ENCODE peak calls at places on chromosome 10, in eight cellular contexts. U is stimulated activated CD8-positive, alpha-beta memory T cell treated with anti-CD3 and anti-CD28 coated beads, Interleukin-7, amount 100 ng/mL, for 1 hour; T is activated B cell treated with CpG ODN at 0.5 μM for 24 hours; Q is fibroblast of the conjunctiva; B is AG09319; O is mesendoderm; J is activated naive CD8-positive, alpha-beta T cell treated with anti-CD3 and anti-CD28 coated beads, Interleukin-2, amount 10 ng/mL, durations not matched to agents 7 days and 5 days; V is pulmonary artery endothelial cell. X is an unnamed sample.

GRCh38 chr10:88594482-88594881 is 7.9 kb downstream of the LIPJ start:
- DNase-seq in V (no peak), Q (no peak), O (no peak), U (no peak), T (no peak), J (no peak), B (no peak), X (no peak)

GRCh38 chr10:31242902-31243301 is 76.1 kb upstream of the ZEB1 start:
- DNase-seq in J (no peak), B (peak; percentile 89), V (peak; percentile 59), T (no peak), U (no peak), O (peak; percentile 90), Q (peak; percentile 87), X (peak; percentile 24)

GRCh38 chr10:51073461-51074237 is 638 bp upstream of the PRKG1 start:
- DNase-seq in B (no peak), Q (no peak), U (no peak), O (peak; percentile 67), T (no peak), V (no peak), J (no peak), X (no peak)

GRCh38 chr10:119849944-119850343 is 22.7 kb downstream of the MCMBP start:
- DNase-seq in V (no peak), U (no peak), J (no peak), B (no peak), T (no peak), Q (no peak), O (no peak), X (no peak)

GRCh38 chr10:76017026-76017732 is 585.8 kb downstream of the LRMDA start:
- DNase-seq in O (peak; percentile 52), V (no peak), U (no peak), B (no peak), J (no peak), Q (no peak), T (no peak), X (no peak)

GRCh38 chr10:30980951-30981616 is 50.6 kb downstream of the ZNF438 start:
- DNase-seq in O (no peak), B (no peak), T (no peak), V (peak; percentile 82), U (no peak), Q (no peak), J (no peak), X (peak; percentile 61)

GRCh38 chr10:46220872-46221538 is 65.8 kb upstream of the ANTXRL start:
- DNase-seq in O (peak; percentile 44), B (no peak), T (no peak), Q (no peak), J (no peak), V (no peak), U (no peak), X (no peak)

GRCh38 chr10:69554611-69555010 is 18.6 kb downstream of the NEUROG3 start:
- DNase-seq in J (no peak), Q (no peak), U (no peak), T (no peak), B (no peak), V (no peak), O (no peak), X (no peak)

GRCh38 chr10:101441539-101442455 is 87.8 kb downstream of the BTRC start:
- DNase-seq in V (peak; percentile 32), Q (peak; percentile 68), U (no peak), O (peak; percentile 91), T (no peak), B (peak; percentile 29), J (no peak), X (peak; percentile 51)

GRCh38 chr10:134205-134742 is 981 bp upstream of the ZMYND11 start:
- DNase-seq in J (peak; percentile 68), V (no peak), T (no peak), Q (no peak), U (no peak), O (peak; percentile 60), B (no peak), X (no peak)

GRCh38 chr10:80630324-80630723 is 92.6 kb downstream of the SH2D4B start:
- DNase-seq in O (no peak), Q (no peak), J (no peak), B (no peak), T (no peak), U (no peak), V (no peak), X (no peak)

GRCh38 chr10:1661861-1662260 is 75.5 kb downstream of the ADARB2 start:
- DNase-seq in V (no peak), T (peak; percentile 59), J (no peak), U (no peak), O (no peak), B (no peak), Q (no peak), X (no peak)

GRCh38 chr10:26815500-26815899 is 45.3 kb downstream of the ABI1 start:
- DNase-seq in T (no peak), B (no peak), Q (no peak), U (no peak), V (no peak), O (no peak), J (no peak), X (no peak)

GRCh38 chr10:29977161-29977560 is 82.2 kb downstream of the JCAD start:
- DNase-seq in B (no peak), U (no peak), V (no peak), O (no peak), Q (no peak), J (no peak), T (no peak), X (no peak)

GRCh38 chr10:119454231-119454804 is 88.2 kb downstream of the RGS10 start:
- DNase-seq in T (no peak), U (no peak), B (no peak), O (peak; percentile 54), J (no peak), V (no peak), Q (no peak), X (no peak)

GRCh38 chr10:30786131-30786530 is 156.6 kb upstream of the LYZL2 start:
- DNase-seq in J (no peak), V (no peak), T (no peak), Q (no peak), U (no peak), B (no peak), O (no peak), X (no peak)

GRCh38 chr10:102431452-102432124 is 786 bp downstream of the CUEDC2 start:
- DNase-seq in B (no peak), T (no peak), V (no peak), U (no peak), J (no peak), O (peak; percentile 55), Q (peak; percentile 37), X (no peak)

GRCh38 chr10:103284170-103284569 is 7.2 kb downstream of the INA start:
- DNase-seq in T (no peak), Q (peak; percentile 35), V (no peak), B (no peak), U (no peak), O (no peak), J (no peak), X (no peak)

GRCh38 chr10:91090761-91091529 is 129.5 kb upstream of the PCGF5 start:
- DNase-seq in V (no peak), T (no peak), Q (no peak), U (no peak), O (no peak), J (no peak), B (no peak), X (no peak)

GRCh38 chr10:12958546-12959110 is 42.9 kb downstream of the CCDC3 start:
- DNase-seq in Q (no peak), B (no peak), J (no peak), O (no peak), U (no peak), V (no peak), T (no peak), X (no peak)

GRCh38 chr10:131885391-131886165 is 15.2 kb upstream of the PPP2R2D start:
- DNase-seq in B (no peak), V (peak; percentile 15), O (peak; percentile 75), U (peak; percentile 59), Q (no peak), J (peak; percentile 91), T (peak; percentile 79), X (peak; percentile 40)

GRCh38 chr10:28492556-28492955 is 40.4 kb upstream of the WAC start:
- DNase-seq in U (no peak), Q (no peak), B (no peak), O (no peak), V (no peak), T (no peak), J (no peak), X (no peak)

GRCh38 chr10:9608592-9608991 is 1409.1 kb upstream of the CELF2 start:
- DNase-seq in Q (peak; percentile 33), J (no peak), U (no peak), O (peak; percentile 18), T (no peak), B (no peak), V (no peak), X (no peak)

GRCh38 chr10:88395677-88396076 is 187.4 kb downstream of the RNLS start:
- DNase-seq in J (no peak), O (peak; percentile 39), V (no peak), T (no peak), B (no peak), Q (no peak), U (no peak), X (no peak)

GRCh38 chr10:33215635-33216034 is 118.8 kb downstream of the NRP1 start:
- DNase-seq in J (no peak), V (no peak), T (no peak), U (no peak), B (no peak), Q (no peak), O (no peak), X (no peak)

GRCh38 chr10:124416733-124417132 is 2.0 kb downstream of the OAT start:
- DNase-seq in T (no peak), B (peak; percentile 27), V (no peak), U (no peak), Q (no peak), O (no peak), J (no peak), X (no peak)

GRCh38 chr10:17923728-17924127 is 28.0 kb upstream of the SLC39A12 start:
- DNase-seq in U (no peak), T (no peak), J (no peak), B (peak; percentile 67), Q (peak; percentile 70), V (no peak), O (no peak), X (no peak)

X was measured in COLO829.